ENCODE peak calls at places on chromosome 4, in four cellular contexts. F is anterior cingulate cortex; I is DMS79; W is stimulated activated CD4-positive, alpha-beta T cell treated with anti-CD3 and anti-CD28 coated beads, Interleukin-4, amount 100 ng/mL, for 48 hours. Q is an unnamed sample.

GRCh38 chr4:157978680-157979361 is 194.0 kb downstream of the GASK1B start:
- DNase-seq in F (peak), I (no peak), W (no peak), Q (peak)

GRCh38 chr4:153947998-153948397 is 159.1 kb upstream of the SFRP2 start:
- DNase-seq in F (no peak), I (no peak), W (no peak), Q (no peak)

GRCh38 chr4:41814565-41814964 is 66.0 kb upstream of the PHOX2B start:
- DNase-seq in F (no peak), I (no peak), W (no peak), Q (peak)

GRCh38 chr4:142801966-142802365 is 44.1 kb downstream of the INPP4B start:
- DNase-seq in F (no peak), I (no peak), W (no peak), Q (no peak)

GRCh38 chr4:85732124-85732523 is 257.2 kb downstream of the ARHGAP24 start:
- DNase-seq in F (no peak), I (no peak), W (no peak), Q (no peak)

GRCh38 chr4:36348403-36348938 is 67.1 kb downstream of the DTHD1 start:
- DNase-seq in F (no peak), I (no peak), W (peak), Q (no peak)

GRCh38 chr4:58734030-58734673 is 1624.0 kb upstream of the IGFBP7 start:
- DNase-seq in F (no peak), I (no peak), W (no peak), Q (no peak)

GRCh38 chr4:161206528-161207080 is 957.2 kb downstream of the FSTL5 start:
- DNase-seq in F (no peak), I (no peak), W (no peak), Q (no peak)

GRCh38 chr4:106080376-106080775 is 185.1 kb downstream of the NPNT start:
- DNase-seq in F (no peak), I (no peak), W (no peak), Q (peak)

GRCh38 chr4:156790866-156791265 is 180.7 kb downstream of the PDGFC start:
- DNase-seq in F (no peak), I (peak), W (no peak), Q (peak)

GRCh38 chr4:1862961-1863296 is 7.0 kb upstream of the LETM1 start:
- DNase-seq in F (no peak), I (no peak), W (no peak), Q (no peak)

GRCh38 chr4:151921371-151921770 is 160.6 kb upstream of the GATB start:
- DNase-seq in F (no peak), I (no peak), W (no peak), Q (peak)

Q was measured in LHCN-M2.